ENCODE peak calls at places on chromosome X, in four cellular contexts. Y is A549; Q is heart right ventricle; S is effector memory CD4-positive, alpha-beta T cell. C is an unnamed sample.

GRCh38 chrX:42119076-42119475 is 195.7 kb upstream of the CASK start:
- DNase-seq in Y (peak; percentile 25), Q (no peak), S (no peak), C (no peak)

GRCh38 chrX:29478336-29479069 is 736.9 kb upstream of the MAGEB2 start:
- DNase-seq in Y (peak; percentile 25), Q (no peak), S (no peak), C (no peak)

GRCh38 chrX:10992110-10992509 is 119.0 kb upstream of the HCCS start:
- DNase-seq in Y (no peak), Q (no peak), S (no peak), C (no peak)

GRCh38 chrX:34848281-34848680 is 94.3 kb upstream of the FAM47B start:
- DNase-seq in Y (no peak), Q (no peak), S (no peak), C (no peak)

GRCh38 chrX:115372026-115372610 is 82.6 kb downstream of the LUZP4 start:
- DNase-seq in Y (peak; percentile 53), Q (no peak), S (no peak), C (no peak)

GRCh38 chrX:109374276-109374960 is 107.5 kb downstream of the GUCY2F start:
- DNase-seq in Y (no peak), Q (no peak), S (no peak), C (no peak)

GRCh38 chrX:15619053-15619772 is 18.5 kb upstream of the ACE2 start:
- DNase-seq in Y (peak; percentile 1), Q (no peak), S (no peak), C (no peak)

GRCh38 chrX:68511255-68511654 is 12.4 kb downstream of the YIPF6 start:
- DNase-seq in Y (peak; percentile 7), Q (no peak), S (peak; percentile 9), C (no peak)

GRCh38 chrX:11757397-11757728 is 674 bp upstream of the MSL3 start:
- DNase-seq in Y (no peak), Q (no peak), S (no peak), C (no peak)

GRCh38 chrX:154481195-154481594 is 2.1 kb upstream of the LAGE3 start:
- DNase-seq in Y (no peak), Q (no peak), S (no peak), C (no peak)

DNA sequence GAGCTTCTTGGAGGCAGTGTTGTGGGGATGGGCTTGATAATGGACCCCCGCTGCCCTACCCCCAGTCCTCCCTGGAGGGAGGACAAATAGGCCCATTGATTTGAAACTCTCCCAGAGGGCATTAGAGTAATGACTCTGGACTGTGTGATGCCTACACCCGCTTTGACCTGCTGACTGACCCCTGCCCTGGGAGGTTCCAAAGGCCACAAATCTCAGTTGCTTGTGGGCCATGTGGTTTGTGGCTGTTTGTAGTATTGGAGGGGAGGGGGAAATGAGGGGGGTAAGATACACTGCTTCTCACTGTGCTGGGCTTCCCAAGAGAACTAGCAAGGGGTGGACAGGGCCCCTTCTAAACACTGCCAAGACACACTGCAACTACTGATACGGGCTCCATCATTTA is 27.6 kb upstream of the BCORL1 start:
- DNase-seq in Y (no peak), Q (no peak), S (no peak), C (no peak)
- H3K4me3 ChIP-seq in Y (no peak overlapping the region), Q (no peak overlapping the region), S (no peak overlapping the region), C (no peak overlapping the region)

DNA sequence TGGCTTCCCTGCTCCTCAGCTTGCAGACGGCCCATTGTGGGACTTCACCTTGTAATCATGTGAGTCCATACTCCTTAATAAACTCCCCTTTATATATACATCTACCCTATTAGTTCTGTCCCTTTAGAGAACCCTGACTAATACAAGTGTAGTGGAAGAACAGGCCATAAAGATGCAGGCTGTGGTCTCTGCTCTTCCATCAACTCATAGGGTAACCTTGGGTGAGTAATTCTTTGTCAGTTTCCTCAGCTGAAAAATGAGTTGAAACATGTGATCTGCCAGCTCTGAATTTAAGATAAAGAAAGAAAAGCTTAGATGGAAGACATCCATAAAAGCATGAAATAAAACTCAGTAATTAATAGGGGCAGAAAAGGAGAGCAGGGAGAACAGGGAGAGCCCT is 103.6 kb downstream of the ENOX2 start:
- DNase-seq in Y (no peak), Q (no peak), S (no peak), C (no peak)
- H3K4me3 ChIP-seq in Y (no peak overlapping the region), Q (no peak overlapping the region), S (no peak overlapping the region), C (no peak overlapping the region)

GRCh38 chrX:39688219-39688575 is 409.6 kb downstream of the BCOR start:
- DNase-seq in Y (no peak), Q (no peak), S (no peak), C (no peak)

GRCh38 chrX:39691724-39692123 is 406.0 kb downstream of the BCOR start:
- DNase-seq in Y (no peak), Q (no peak), S (no peak), C (no peak)

GRCh38 chrX:39690541-39691415 is 407.0 kb downstream of the BCOR start:
- DNase-seq in Y (no peak), Q (no peak), S (no peak), C (no peak)

GRCh38 chrX:39689374-39690104 is 408.2 kb downstream of the BCOR start:
- DNase-seq in Y (no peak), Q (no peak), S (no peak), C (peak; percentile 35)

DNA sequence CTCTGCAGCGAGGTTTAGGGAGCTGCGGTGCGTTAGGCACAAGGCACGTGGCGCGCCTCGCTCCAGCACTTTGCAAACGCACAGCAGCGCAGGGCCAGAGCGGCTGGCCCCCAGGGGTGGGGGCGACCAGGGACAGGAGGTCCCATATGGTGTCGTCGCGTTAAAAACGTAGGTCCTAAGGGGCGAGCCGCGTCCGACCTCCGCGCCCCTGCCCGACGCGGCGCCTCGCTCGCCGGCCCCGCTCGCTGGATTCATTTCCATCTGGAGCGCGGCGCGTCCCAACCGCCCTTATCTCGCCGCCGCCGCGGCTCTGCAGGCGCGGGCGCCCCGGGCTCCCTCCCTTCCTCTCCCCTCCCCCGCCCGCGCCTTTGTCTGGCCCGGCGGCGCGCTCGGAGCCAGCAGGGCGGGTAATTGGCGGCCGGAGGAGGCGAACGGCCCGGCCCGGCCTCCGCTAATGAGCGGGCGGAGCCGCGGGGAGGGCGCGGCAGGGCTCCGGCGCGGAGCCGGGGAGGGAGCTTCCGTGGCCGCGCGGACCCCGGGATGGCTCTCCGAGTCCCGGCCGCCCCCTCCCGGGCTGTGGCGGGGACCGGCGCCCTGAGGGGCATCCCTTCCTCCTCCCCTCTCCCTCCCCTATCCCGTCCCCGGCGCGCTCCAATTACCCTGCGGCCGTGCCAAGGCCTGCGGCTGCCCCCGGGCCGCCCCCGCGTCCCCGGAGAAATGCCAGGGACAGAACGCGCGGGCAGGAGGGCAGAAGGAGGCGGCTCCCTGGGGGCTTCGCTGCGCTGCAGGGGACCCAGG is 409.0 kb downstream of the BCOR start:
- DNase-seq in Y (peak; percentile 23), Q (peak; percentile 76), S (no peak), C (peak; percentile 65)
- H3K4me3 ChIP-seq in Y (peak overlapping the region; percentile 55), Q (no peak overlapping the region), S (no peak overlapping the region), C (peak overlapping the region; percentile 64)

GRCh38 chrX:48003367-48003757 is 427 bp downstream of the ZNF182 start:
- DNase-seq in Y (peak; percentile 4), Q (no peak), S (no peak), C (no peak)

GRCh38 chrX:48003758-48004457 is at the start of gene ZNF182:
- DNase-seq in Y (peak; percentile 89), Q (peak; percentile 92), S (peak; percentile 89), C (peak; percentile 80)

DNA sequence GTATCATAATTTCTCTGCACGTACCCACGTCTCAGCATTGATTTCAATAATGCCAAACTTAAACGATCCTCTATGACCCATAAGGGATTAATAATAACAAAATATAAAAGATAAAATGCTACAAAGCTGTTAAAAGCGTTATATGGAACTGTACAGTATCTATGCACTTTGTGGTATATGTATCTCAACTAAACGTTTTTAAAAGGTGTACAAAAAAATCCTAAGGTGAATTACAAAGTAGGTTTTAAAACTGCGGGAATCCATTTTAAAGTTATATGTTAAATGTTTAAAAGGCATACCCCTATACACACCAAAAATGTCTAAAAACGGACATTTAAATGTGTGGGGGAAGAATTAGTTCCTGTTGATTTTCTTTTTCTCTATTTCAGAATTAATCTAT is 860 bp downstream of the ZNF182 start:
- DNase-seq in Y (no peak), Q (no peak), S (no peak), C (no peak)
- H3K4me3 ChIP-seq in Y (peak overlapping the region; percentile 62), Q (no peak overlapping the region), S (peak overlapping the region; percentile 53), C (no peak overlapping the region)

GRCh38 chrX:16804923-16805464 is 18.7 kb downstream of the TXLNG start:
- DNase-seq in Y (no peak), Q (no peak), S (no peak), C (no peak)

GRCh38 chrX:16807976-16808542 is 21.8 kb downstream of the TXLNG start:
- DNase-seq in Y (peak; percentile 56), Q (no peak), S (no peak), C (no peak)

DNA sequence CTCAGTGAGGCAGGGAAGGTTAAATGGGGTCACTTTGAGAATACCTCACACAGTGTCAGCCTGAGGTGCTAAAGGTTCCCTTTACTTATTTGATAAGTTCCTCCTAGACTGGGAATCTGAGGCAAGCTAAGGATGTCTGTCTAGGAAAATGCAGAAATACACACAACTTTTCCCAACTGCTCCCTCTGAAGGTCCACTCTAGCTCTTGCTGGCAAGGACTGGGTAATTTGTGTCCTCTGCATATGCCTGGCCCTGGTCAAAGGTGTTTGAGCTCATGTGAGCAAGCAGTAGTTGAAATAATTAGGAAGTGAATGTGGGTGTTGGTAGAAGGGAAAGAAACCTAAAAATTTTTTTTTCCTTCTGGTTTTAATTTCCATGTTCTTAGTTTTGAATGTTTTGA is 21.3 kb downstream of the TXLNG start:
- DNase-seq in Y (no peak), Q (no peak), S (no peak), C (no peak)
- H3K4me3 ChIP-seq in Y (no peak overlapping the region), Q (no peak overlapping the region), S (no peak overlapping the region), C (no peak overlapping the region)

GRCh38 chrX:51404445-51404844 is 71.8 kb downstream of the NUDT10 start:
- DNase-seq in Y (no peak), Q (no peak), S (no peak), C (no peak)
- H3K4me3 ChIP-seq in Y (no peak overlapping the region), Q (no peak overlapping the region), S (no peak overlapping the region), C (no peak overlapping the region)

GRCh38 chrX:994780-995179 is 217.7 kb downstream of the CRLF2 start:
- DNase-seq in Y (no peak), Q (no peak), S (no peak), C (no peak)

DNA sequence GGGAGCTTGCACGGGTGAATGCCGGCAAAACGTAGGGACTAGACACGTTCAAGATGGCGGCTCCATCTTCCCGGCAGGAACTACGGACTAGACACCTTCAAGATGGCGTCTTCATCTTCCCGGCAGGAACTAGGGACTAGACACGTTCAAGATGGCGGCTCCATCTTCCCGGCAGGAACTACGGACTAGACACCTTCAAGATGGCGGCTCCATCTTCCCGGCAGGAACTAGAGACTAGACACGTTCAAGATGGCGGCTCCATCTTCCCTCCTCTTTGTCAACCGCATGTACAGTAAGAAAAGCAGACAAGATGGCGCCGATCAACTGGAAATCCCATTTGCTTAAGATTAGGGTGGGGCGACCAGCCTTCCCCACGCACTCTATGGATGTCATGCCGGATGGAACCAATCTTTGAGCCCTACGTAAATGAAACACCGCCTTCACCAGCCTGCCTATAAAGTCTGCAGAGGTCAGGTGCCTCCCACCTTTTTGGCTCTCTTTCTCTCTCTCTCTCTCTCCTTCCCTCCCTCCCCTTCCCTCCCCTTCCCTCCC is 222.4 kb downstream of the CRLF2 start:
- DNase-seq in Y (peak; percentile 48), Q (peak; percentile 28), S (peak; percentile 66), C (peak; percentile 74)
- H3K4me3 ChIP-seq in Y (peak overlapping the region; percentile 46), Q (no peak overlapping the region), S (peak overlapping the region; percentile 37), C (peak overlapping the region; percentile 32)

GRCh38 chrX:141175786-141176185 is 1.1 kb downstream of the LDOC1 start:
- DNase-seq in Y (no peak), Q (no peak), S (no peak), C (no peak)
- H3K4me3 ChIP-seq in Y (peak overlapping the region; percentile 67), Q (no peak overlapping the region), S (no peak overlapping the region), C (peak overlapping the region; percentile 74)